ENCODE peak calls at places on chromosomes 16 and 17, in seven cellular contexts. K is kidney, W is stomach, L is cardiac muscle cell, X is A549, O is astrocyte of the spinal cord, D is pancreas. M is an unnamed sample.

GRCh38 chr16:89534147-89534788 is 26.1 kb downstream of the SPG7 start:
- DNase-seq in K (no peak), W (no peak), L (no peak), X (no peak), O (no peak), D (no peak), M (no peak)

GRCh38 chr16:1169285-1170075 is 16.6 kb downstream of the CACNA1H start:
- DNase-seq in K (no peak), W (no peak), L (peak; percentile 35), X (no peak), O (no peak), D (no peak), M (no peak)

GRCh38 chr17:42313773-42314566 is 25.7 kb downstream of the STAT5A start:
- DNase-seq in K (peak; percentile 90), W (no peak), L (no peak), X (no peak), O (no peak), D (no peak), M (no peak)

GRCh38 chr17:79800325-79801155 is 3.7 kb upstream of the CBX8 start:
- DNase-seq in K (peak; percentile 79), W (no peak), L (no peak), X (no peak), O (peak; percentile 69), D (no peak), M (peak; percentile 74)

GRCh38 chr16:83215417-83216001 is 588.7 kb downstream of the CDH13 start:
- DNase-seq in K (no peak), W (peak; percentile 39), L (peak; percentile 34), X (peak; percentile 37), O (peak; percentile 38), D (peak; percentile 34), M (peak; percentile 62)

GRCh38 chr16:88999457-89000206 is 22.6 kb upstream of the CBFA2T3 start:
- DNase-seq in K (no peak), W (no peak), L (no peak), X (no peak), O (no peak), D (no peak), M (no peak)

GRCh38 chr16:84434800-84435199 is 66.5 kb downstream of the ATP2C2 start:
- DNase-seq in K (no peak), W (no peak), L (no peak), X (no peak), O (no peak), D (no peak), M (peak; percentile 80)

GRCh38 chr17:74526681-74527080 is 4.6 kb downstream of the CD300LB start:
- DNase-seq in K (no peak), W (no peak), L (no peak), X (no peak), O (no peak), D (no peak), M (no peak)

GRCh38 chr16:79334127-79334526 is 266.4 kb downstream of the MAF start:
- DNase-seq in K (no peak), W (no peak), L (peak; percentile 24), X (peak; percentile 4), O (no peak), D (no peak), M (no peak)

GRCh38 chr16:72974142-72974769 is 73.7 kb downstream of the ZFHX3 start:
- DNase-seq in K (no peak), W (peak; percentile 60), L (no peak), X (no peak), O (no peak), D (peak; percentile 82), M (no peak)

GRCh38 chr16:89201467-89202377 is 1.4 kb upstream of the SLC22A31 start:
- DNase-seq in K (peak; percentile 95), W (peak; percentile 90), L (peak; percentile 95), X (peak; percentile 87), O (peak; percentile 47), D (peak; percentile 93), M (peak; percentile 93)

GRCh38 chr17:81339180-81339501 is 44.0 kb upstream of the SLC38A10 start:
- DNase-seq in K (peak; percentile 38), W (no peak), L (no peak), X (no peak), O (no peak), D (no peak), M (no peak)

GRCh38 chr16:11586375-11586855 is 304 bp downstream of the LITAF start:
- DNase-seq in K (peak; percentile 81), W (no peak), L (no peak), X (no peak), O (no peak), D (no peak), M (no peak)

GRCh38 chr17:33904438-33904837 is 350.6 kb upstream of the CCL2 start:
- DNase-seq in K (no peak), W (no peak), L (no peak), X (no peak), O (no peak), D (no peak), M (no peak)

GRCh38 chr17:79101111-79101673 is 26.6 kb downstream of the ENGASE start:
- DNase-seq in K (no peak), W (no peak), L (peak; percentile 15), X (no peak), O (no peak), D (no peak), M (no peak)

GRCh38 chr16:66605177-66605999 is 884 bp downstream of the CMTM3 start:
- DNase-seq in K (peak; percentile 88), W (peak; percentile 40), L (peak; percentile 58), X (peak; percentile 32), O (peak; percentile 61), D (no peak), M (peak; percentile 45)

GRCh38 chr16:66660422-66661209 is 35.9 kb downstream of the CMTM4 start:
- DNase-seq in K (peak; percentile 81), W (peak; percentile 46), L (peak; percentile 89), X (peak; percentile 84), O (peak; percentile 86), D (peak; percentile 27), M (peak; percentile 46)

GRCh38 chr16:20857281-20857680 is 42.9 kb downstream of the DCUN1D3 start:
- DNase-seq in K (no peak), W (no peak), L (no peak), X (no peak), O (no peak), D (no peak), M (no peak)

GRCh38 chr16:89067677-89068076 is 26.0 kb upstream of the ACSF3 start:
- DNase-seq in K (no peak), W (peak; percentile 31), L (no peak), X (no peak), O (no peak), D (no peak), M (peak; percentile 28)

GRCh38 chr16:77273-77806 is 685 bp upstream of the MPG start:
- DNase-seq in K (peak; percentile 90), W (peak; percentile 39), L (peak; percentile 38), X (peak; percentile 73), O (peak; percentile 54), D (no peak), M (peak; percentile 56)

GRCh38 chr16:879986-880385 is 79.5 kb upstream of the GNG13 start:
- DNase-seq in K (peak; percentile 45), W (no peak), L (no peak), X (no peak), O (no peak), D (no peak), M (no peak)

DNA sequence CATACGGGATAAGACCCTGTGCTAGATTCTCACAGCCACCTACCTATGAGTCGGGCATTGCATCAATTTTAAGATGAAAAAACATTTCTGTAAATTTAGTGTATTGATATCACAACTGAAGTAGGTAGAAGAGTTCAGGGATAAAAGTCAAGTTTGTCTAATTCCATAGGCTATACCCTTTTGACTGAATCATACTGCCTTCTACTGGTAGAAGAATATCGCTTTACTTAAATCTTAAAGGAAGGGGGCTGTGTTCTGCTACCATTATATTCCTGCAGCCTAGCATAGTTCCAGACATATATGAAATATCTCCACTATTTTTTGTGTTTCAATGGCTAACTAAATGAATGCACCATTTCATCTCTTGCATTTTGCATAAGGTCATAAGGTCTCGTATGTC is 1128.6 kb downstream of the CDH8 start:
- DNase-seq in K (no peak), W (no peak), L (no peak), X (no peak), O (no peak), D (no peak), M (no peak)
- TF ChIP-seq CTCF in K (no peak), W (no peak), L (no peak), X (no peak), O (no peak), D (no peak), M (no peak)

GRCh38 chr17:48567646-48568354 is 10.3 kb downstream of the HOXB4 start:
- DNase-seq in K (no peak), W (no peak), L (no peak), X (no peak), O (no peak), D (no peak), M (no peak)
- H3K4me3 ChIP-seq in K (no peak overlapping the region), W (peak overlapping the region; percentile 57), L (no peak overlapping the region), X (no peak overlapping the region), O (peak overlapping the region; percentile 2), D (no peak overlapping the region), M (no peak overlapping the region)

GRCh38 chr16:67841198-67841815 is 813 bp upstream of the THAP11 start:
- DNase-seq in K (no peak), W (no peak), L (no peak), X (no peak), O (no peak), D (no peak), M (no peak)

GRCh38 chr16:67841816-67842508 is at the start of gene THAP11:
- DNase-seq in K (peak; percentile 97), W (peak; percentile 96), L (peak; percentile 96), X (peak; percentile 96), O (peak; percentile 95), D (peak; percentile 96), M (peak; percentile 97)

GRCh38 chr16:67844441-67844840 is 2.3 kb upstream of the NUTF2 start:
- DNase-seq in K (no peak), W (no peak), L (no peak), X (no peak), O (no peak), D (no peak), M (no peak)

GRCh38 chr16:67843343-67843765 is 1.2 kb downstream of the THAP11 start:
- DNase-seq in K (no peak), W (no peak), L (peak; percentile 29), X (no peak), O (no peak), D (no peak), M (peak; percentile 44)

DNA sequence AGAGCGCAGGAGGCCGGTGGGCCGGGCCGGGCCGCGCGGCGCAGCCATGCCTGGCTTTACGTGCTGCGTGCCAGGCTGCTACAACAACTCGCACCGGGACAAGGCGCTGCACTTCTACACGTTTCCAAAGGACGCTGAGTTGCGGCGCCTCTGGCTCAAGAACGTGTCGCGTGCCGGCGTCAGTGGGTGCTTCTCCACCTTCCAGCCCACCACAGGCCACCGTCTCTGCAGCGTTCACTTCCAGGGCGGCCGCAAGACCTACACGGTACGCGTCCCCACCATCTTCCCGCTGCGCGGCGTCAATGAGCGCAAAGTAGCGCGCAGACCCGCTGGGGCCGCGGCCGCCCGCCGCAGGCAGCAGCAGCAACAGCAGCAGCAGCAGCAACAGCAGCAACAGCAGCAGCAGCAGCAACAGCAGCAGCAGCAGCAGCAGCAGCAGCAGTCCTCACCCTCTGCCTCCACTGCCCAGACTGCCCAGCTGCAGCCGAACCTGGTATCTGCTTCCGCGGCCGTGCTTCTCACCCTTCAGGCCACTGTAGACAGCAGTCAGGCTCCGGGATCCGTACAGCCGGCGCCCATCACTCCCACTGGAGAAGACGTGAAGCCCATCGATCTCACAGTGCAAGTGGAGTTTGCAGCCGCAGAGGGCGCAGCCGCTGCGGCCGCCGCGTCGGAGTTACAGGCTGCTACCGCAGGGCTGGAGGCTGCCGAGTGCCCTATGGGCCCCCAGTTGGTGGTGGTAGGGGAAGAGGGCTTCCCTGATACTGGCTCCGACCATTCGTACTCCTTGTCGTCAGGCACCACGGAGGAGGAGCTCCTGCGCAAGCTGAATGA is 606 bp downstream of the THAP11 start:
- DNase-seq in K (peak; percentile 88), W (peak; percentile 49), L (peak; percentile 59), X (peak; percentile 48), O (peak; percentile 58), D (peak; percentile 60), M (peak; percentile 59)
- TF ChIP-seq CTCF in K (peak; percentile 6), W (no peak), L (peak; percentile 44), X (no peak), O (peak; percentile 46), D (no peak), M (no peak)

GRCh38 chr17:82699551-82699950 is 1.1 kb upstream of the RAB40B start:
- DNase-seq in K (peak; percentile 57), W (no peak), L (no peak), X (no peak), O (no peak), D (no peak), M (no peak)
- H3K4me3 ChIP-seq in K (peak overlapping the region; percentile 74), W (peak overlapping the region; percentile 75), L (peak overlapping the region; percentile 53), X (peak overlapping the region; percentile 60), O (no peak overlapping the region), D (peak overlapping the region; percentile 65), M (no peak overlapping the region)

M was measured in colonic mucosa.